ENCODE peak calls at places on chromosomes 6 and 20, in seven cellular contexts. D is heart right ventricle, K is heart left ventricle, L is SK-MEL-5, H is left ventricle myocardium inferior, Q is T-helper 2 cell, C is HS-5. J is an unnamed sample.

GRCh38 chr6:1363298-1363697 is 26.1 kb upstream of the FOXF2 start:
- DNase-seq in C (no peak), L (no peak), Q (no peak), D (no peak), K (no peak), H (no peak), J (no peak)

GRCh38 chr6:166268431-166268830 is 39.8 kb downstream of the PRR18 start:
- DNase-seq in Q (no peak), K (no peak), D (no peak), L (no peak), H (no peak), C (no peak), J (no peak)

GRCh38 chr6:35052694-35053565 is 88.2 kb downstream of the TCP11 start:
- DNase-seq in D (no peak), Q (no peak), H (peak), L (peak), C (no peak), K (peak), J (peak)

GRCh38 chr6:31336872-31337496 is 20.0 kb downstream of the HLA-B start:
- DNase-seq in D (no peak), C (no peak), K (no peak), Q (no peak), H (no peak), L (no peak), J (no peak)

GRCh38 chr6:71967436-71967835 is 81.1 kb downstream of the RIMS1 start:
- DNase-seq in L (no peak), C (peak), H (no peak), K (no peak), Q (no peak), D (no peak), J (no peak)

GRCh38 chr6:70353343-70353913 is 50.5 kb upstream of the COL9A1 start:
- DNase-seq in H (no peak), Q (no peak), D (no peak), C (no peak), L (no peak), K (no peak), J (no peak)

GRCh38 chr20:63172726-63173125 is 43.2 kb downstream of the YTHDF1 start:
- DNase-seq in Q (no peak), K (no peak), L (peak), H (no peak), C (no peak), D (no peak), J (no peak)

GRCh38 chr6:624979-625378 is 31.9 kb downstream of the HUS1B start:
- DNase-seq in C (no peak), Q (no peak), L (peak), H (no peak), D (no peak), K (no peak), J (peak)

GRCh38 chr6:43826739-43827138 is 56.7 kb downstream of the VEGFA start:
- DNase-seq in D (no peak), C (no peak), Q (no peak), L (no peak), K (no peak), H (no peak), J (no peak)

GRCh38 chr20:46058656-46059281 is 29.8 kb downstream of the SLC12A5 start:
- DNase-seq in D (no peak), C (no peak), H (no peak), L (no peak), K (no peak), Q (no peak), J (no peak)

GRCh38 chr20:46049190-46049589 is 20.2 kb downstream of the SLC12A5 start:
- DNase-seq in H (no peak), D (no peak), Q (no peak), L (no peak), K (no peak), C (no peak), J (no peak)

GRCh38 chr6:149140137-149140909 is 177.2 kb upstream of the TAB2 start:
- DNase-seq in L (no peak), D (no peak), Q (peak), K (no peak), H (no peak), C (no peak), J (no peak)

GRCh38 chr6:223763-224162 is 68.5 kb upstream of the DUSP22 start:
- DNase-seq in D (no peak), L (no peak), H (no peak), Q (no peak), K (no peak), C (no peak), J (no peak)

GRCh38 chr6:66516377-66516776 is 809.4 kb upstream of the EYS start:
- DNase-seq in L (no peak), D (no peak), K (no peak), Q (no peak), H (no peak), C (no peak), J (no peak)

GRCh38 chr6:147904416-147904815 is 395.9 kb downstream of the SAMD5 start:
- DNase-seq in H (no peak), L (no peak), Q (no peak), K (no peak), C (no peak), D (no peak), J (no peak)

GRCh38 chr6:81767163-81768000 is 14.9 kb upstream of the TENT5A start:
- DNase-seq in Q (no peak), C (peak), L (no peak), D (no peak), H (no peak), K (no peak), J (no peak)